ENCODE peak calls at places on chromosomes 16 and 17, in six cellular contexts. S is breast epithelium, I is neural progenitor cell, U is colonic mucosa, G is posterior vena cava, V is GM13976. M is an unnamed sample.

GRCh38 chr16:88064889-88065746 is 113.9 kb downstream of the BANP start:
- DNase-seq in I (no peak), G (peak; percentile 58), S (no peak), V (no peak), U (no peak), M (no peak)

GRCh38 chr17:43212641-43213490 is 1.2 kb downstream of the TMEM106A start:
- DNase-seq in S (no peak), V (peak; percentile 40), U (peak; percentile 40), I (no peak), G (no peak), M (no peak)

GRCh38 chr17:27282054-27282501 is 11.8 kb upstream of the WSB1 start:
- DNase-seq in S (no peak), I (no peak), V (peak; percentile 53), U (no peak), G (no peak), M (no peak)

GRCh38 chr17:77722366-77722765 is 236.1 kb upstream of the TNRC6C start:
- DNase-seq in I (no peak), U (no peak), S (no peak), G (peak; percentile 14), V (no peak), M (no peak)

GRCh38 chr17:77449908-77450741 is 309.4 kb downstream of the SEC14L1 start:
- DNase-seq in U (peak; percentile 87), S (no peak), I (peak; percentile 89), V (peak; percentile 70), G (no peak), M (no peak)

GRCh38 chr17:14840616-14841231 is 424.4 kb downstream of the PMP22 start:
- DNase-seq in U (no peak), S (no peak), V (no peak), G (no peak), I (no peak), M (no peak)

GRCh38 chr17:50078430-50078829 is 16.7 kb upstream of the PDK2 start:
- DNase-seq in V (no peak), U (no peak), G (no peak), I (no peak), S (no peak), M (peak; percentile 13)

GRCh38 chr16:49620868-49621239 is 235.1 kb downstream of the ZNF423 start:
- DNase-seq in S (no peak), I (no peak), G (no peak), V (no peak), U (no peak), M (no peak)

GRCh38 chr16:15942901-15943690 is 6.3 kb upstream of the ABCC1 start:
- DNase-seq in U (no peak), G (no peak), I (no peak), V (no peak), S (no peak), M (peak; percentile 13)

GRCh38 chr17:34269969-34270368 is at the start of gene CCL7:
- DNase-seq in U (no peak), V (no peak), G (no peak), S (no peak), I (no peak), M (no peak)

GRCh38 chr16:25257956-25258855 is 561 bp upstream of the ZKSCAN2 start:
- DNase-seq in V (peak; percentile 89), U (peak; percentile 80), G (no peak), S (peak; percentile 86), I (peak; percentile 95), M (peak; percentile 94)

GRCh38 chr16:69435977-69436729 is 11.7 kb downstream of the CYB5B start:
- DNase-seq in U (no peak), G (no peak), V (no peak), I (no peak), S (no peak), M (no peak)

GRCh38 chr17:8320990-8321389 is 10.9 kb downstream of the ARHGEF15 start:
- DNase-seq in S (no peak), V (peak; percentile 26), U (no peak), G (no peak), I (no peak), M (no peak)

GRCh38 chr16:27264151-27264550 is 4.4 kb downstream of the NSMCE1 start:
- DNase-seq in I (no peak), V (no peak), U (no peak), S (no peak), G (no peak), M (no peak)

GRCh38 chr17:63665527-63666214 is 34.3 kb downstream of the LIMD2 start:
- DNase-seq in U (no peak), G (no peak), S (no peak), I (no peak), V (peak; percentile 53), M (no peak)

GRCh38 chr17:40113961-40114272 is 7.9 kb upstream of the MSL1 start:
- DNase-seq in U (no peak), V (no peak), G (no peak), S (no peak), I (no peak), M (no peak)

GRCh38 chr17:77634710-77635109 is 323.8 kb upstream of the TNRC6C start:
- DNase-seq in I (peak; percentile 33), G (peak; percentile 10), V (peak; percentile 70), U (no peak), S (no peak), M (peak; percentile 29)

GRCh38 chr16:27724491-27724878 is 174.5 kb downstream of the KATNIP start:
- DNase-seq in U (peak; percentile 50), S (no peak), V (no peak), G (peak; percentile 57), I (no peak), M (no peak)

GRCh38 chr17:8503368-8503767 is 67.7 kb downstream of the NDEL1 start:
- DNase-seq in G (peak; percentile 90), I (no peak), U (no peak), V (no peak), S (no peak), M (no peak)

GRCh38 chr16:84029297-84030096 is 13.1 kb downstream of the SLC38A8 start:
- DNase-seq in I (no peak), G (no peak), U (no peak), V (no peak), S (no peak), M (no peak)

GRCh38 chr16:23206986-23207385 is 24.4 kb downstream of the SCNN1G start:
- DNase-seq in G (no peak), I (no peak), S (no peak), U (no peak), V (no peak), M (no peak)

GRCh38 chr16:65667013-65667578 is 545.2 kb upstream of the CDH11 start:
- DNase-seq in U (no peak), V (no peak), S (no peak), G (no peak), I (peak; percentile 72), M (no peak)

GRCh38 chr16:17408955-17409441 is 61.8 kb downstream of the XYLT1 start:
- DNase-seq in U (no peak), G (no peak), V (peak; percentile 58), S (no peak), I (no peak), M (no peak)

GRCh38 chr16:1871974-1872635 is at the start of gene MEIOB:
- DNase-seq in V (peak; percentile 40), S (no peak), G (no peak), I (peak; percentile 87), U (peak; percentile 63), M (no peak)

GRCh38 chr17:2924211-2924610 is 128.0 kb downstream of the RAP1GAP2 start:
- DNase-seq in S (no peak), V (no peak), I (peak; percentile 48), U (no peak), G (no peak), M (no peak)

GRCh38 chr17:17846003-17846402 is 9.2 kb upstream of the SREBF1 start:
- DNase-seq in V (no peak), S (no peak), I (no peak), U (no peak), G (no peak), M (no peak)

GRCh38 chr17:60086822-60087591 is 8.3 kb upstream of the HEATR6 start:
- DNase-seq in U (no peak), G (no peak), V (no peak), I (no peak), S (no peak), M (no peak)

GRCh38 chr17:50708050-50709000 is 611 bp upstream of the ANKRD40 start:
- DNase-seq in G (no peak), U (no peak), V (no peak), S (no peak), I (no peak), M (no peak)

GRCh38 chr17:71342726-71343125 is 778.1 kb upstream of the SOX9 start:
- DNase-seq in G (no peak), S (no peak), U (no peak), V (no peak), I (no peak), M (no peak)

GRCh38 chr17:61504697-61505096 is 52.5 kb downstream of the TBX4 start:
- DNase-seq in V (no peak), U (no peak), S (no peak), G (no peak), I (no peak), M (no peak)

GRCh38 chr17:28493467-28493866 is 12.7 kb upstream of the FOXN1 start:
- DNase-seq in S (no peak), U (no peak), V (no peak), I (no peak), G (no peak), M (no peak)

GRCh38 chr16:85202631-85203461 is 90.6 kb upstream of the CIBAR2 start:
- DNase-seq in S (no peak), I (peak; percentile 83), G (peak; percentile 94), U (peak; percentile 53), V (no peak), M (no peak)

GRCh38 chr16:10808218-10808617 is 10.4 kb downstream of the TVP23A start:
- DNase-seq in S (no peak), U (no peak), V (no peak), I (no peak), G (no peak), M (no peak)

GRCh38 chr16:3755249-3755648 is 37.9 kb upstream of the TRAP1 start:
- DNase-seq in V (no peak), U (no peak), S (no peak), I (no peak), G (no peak), M (no peak)

GRCh38 chr17:17730250-17730935 is 49.1 kb downstream of the RAI1 start:
- DNase-seq in V (no peak), I (no peak), S (no peak), G (no peak), U (no peak), M (no peak)

GRCh38 chr17:72507370-72507769 is 386.6 kb downstream of the SOX9 start:
- DNase-seq in G (no peak), U (no peak), S (no peak), I (no peak), V (no peak), M (no peak)

GRCh38 chr17:48596735-48597491 is 3.3 kb upstream of the HOXB5 start:
- DNase-seq in V (no peak), U (no peak), S (no peak), I (no peak), G (no peak), M (no peak)

GRCh38 chr17:28953444-28954118 is 2.3 kb upstream of the PHF12 start:
- DNase-seq in S (no peak), I (peak; percentile 88), G (no peak), V (peak; percentile 61), U (peak; percentile 74), M (no peak)

GRCh38 chr17:72599891-72600290 is 479.1 kb downstream of the SOX9 start:
- DNase-seq in S (no peak), I (no peak), V (no peak), G (no peak), U (no peak), M (no peak)

GRCh38 chr16:24013733-24014645 is 178.2 kb downstream of the PRKCB start:
- DNase-seq in S (no peak), G (no peak), U (peak; percentile 44), I (no peak), V (peak; percentile 82), M (no peak)

M was measured in chondrocyte.